ENCODE peak calls at places on chromosomes 1 and 21, in ten cellular contexts. W is uterus, X is left ventricle myocardium inferior, I is thoracic aorta, J is prostate gland, K is tibial nerve, Z is MM.1S, L is IMR-90, G is OCI-LY7, A is mucosa of descending colon. E is an unnamed sample. For H3K4me1, the result is how much of the 10 kb centered on the place peaks cover.

GRCh38 chr1:57599233-57599994 is 175.6 kb upstream of the DAB1 start:
- DNase-seq in W (no peak), X (no peak), I (no peak), J (no peak), K (no peak), Z (no peak), L (peak), G (no peak), A (no peak), E (no peak)

GRCh38 chr1:2416403-2416802 is 4.0 kb upstream of the PEX10 start:
- DNase-seq in W (no peak), X (no peak), I (no peak), J (peak), K (no peak), Z (no peak), L (no peak), G (peak), A (peak), E (no peak)

GRCh38 chr1:12692967-12693782 is 22.7 kb upstream of the AADACL3 start:
- DNase-seq in W (no peak), X (no peak), I (no peak), J (no peak), K (no peak), Z (no peak), L (no peak), G (no peak), A (no peak), E (peak)

GRCh38 chr1:161727343-161727924 is 6.1 kb downstream of the FCRLB start:
- DNase-seq in W (no peak), X (no peak), I (no peak), J (no peak), K (no peak), Z (peak), L (peak), G (no peak), A (no peak), E (no peak)

GRCh38 chr1:52037402-52037814 is 3.8 kb upstream of the KTI12 start:
- DNase-seq in W (no peak), X (no peak), I (no peak), J (peak), K (no peak), Z (no peak), L (peak), G (no peak), A (no peak), E (no peak)

GRCh38 chr1:145545055-145545454 is 62.7 kb upstream of the GPR89A start:
- DNase-seq in W (no peak), X (no peak), I (no peak), J (no peak), K (no peak), Z (no peak), L (peak), G (no peak), A (no peak), E (no peak)

GRCh38 chr1:97898948-97899347 is 21.9 kb downstream of the DPYD start:
- DNase-seq in W (no peak), X (no peak), I (no peak), J (no peak), K (no peak), Z (no peak), L (peak), G (no peak), A (no peak), E (no peak)

GRCh38 chr21:45086342-45086958 is 12.1 kb downstream of the ADARB1 start:
- DNase-seq in W (no peak), X (no peak), I (no peak), J (no peak), K (no peak), Z (no peak), L (no peak), G (no peak), A (no peak), E (no peak)

GRCh38 chr1:24705260-24706073 is 39.8 kb upstream of the CLIC4 start:
- DNase-seq in W (peak), X (peak), I (no peak), J (peak), K (peak), Z (peak), L (peak), G (no peak), A (peak), E (peak)

GRCh38 chr1:154987326-154987725 is 4.2 kb downstream of the FLAD1 start:
- DNase-seq in W (no peak), X (no peak), I (no peak), J (no peak), K (no peak), Z (no peak), L (no peak), G (no peak), A (no peak), E (peak)

GRCh38 chr1:12677565-12677964 is 33.7 kb downstream of the AADACL4 start:
- DNase-seq in W (no peak), X (peak), I (peak), J (no peak), K (no peak), Z (no peak), L (no peak), G (no peak), A (no peak), E (peak)

GRCh38 chr1:42176902-42177519 is 12.5 kb upstream of the GUCA2A start:
- DNase-seq in W (no peak), X (no peak), I (no peak), J (peak), K (no peak), Z (peak), L (peak), G (peak), A (no peak), E (no peak)

GRCh38 chr1:157844084-157844830 is 2.6 kb upstream of the CD5L start:
- DNase-seq in W (no peak), X (peak), I (no peak), J (no peak), K (no peak), Z (no peak), L (no peak), G (no peak), A (no peak), E (peak)

GRCh38 chr1:56758135-56758534 is 61.1 kb downstream of the FYB2 start:
- DNase-seq in W (no peak), X (peak), I (no peak), J (peak), K (no peak), Z (no peak), L (no peak), G (no peak), A (peak), E (peak)

GRCh38 chr1:29513357-29513756 is 277.0 kb downstream of the PTPRU start:
- DNase-seq in W (no peak), X (peak), I (no peak), J (no peak), K (no peak), Z (peak), L (peak), G (peak), A (no peak), E (peak)

GRCh38 chr1:109818351-109819325 is 54.9 kb upstream of the EPS8L3 start:
- DNase-seq in W (no peak), X (no peak), I (no peak), J (no peak), K (no peak), Z (no peak), L (no peak), G (no peak), A (no peak), E (no peak)

GRCh38 chr1:78536427-78536826 is 45.7 kb downstream of the PTGFR start:
- DNase-seq in W (no peak), X (no peak), I (no peak), J (no peak), K (no peak), Z (no peak), L (peak), G (no peak), A (no peak), E (no peak)

GRCh38 chr1:178124115-178124514 is 30.2 kb downstream of the RASAL2 start:
- DNase-seq in W (no peak), X (no peak), I (no peak), J (no peak), K (no peak), Z (no peak), L (no peak), G (no peak), A (no peak), E (no peak)

GRCh38 chr1:178127482-178127881 is 33.6 kb downstream of the RASAL2 start:
- DNase-seq in W (no peak), X (no peak), I (no peak), J (no peak), K (no peak), Z (no peak), L (no peak), G (no peak), A (no peak), E (no peak)

GRCh38 chr1:178126790-178127189 is 32.9 kb downstream of the RASAL2 start:
- DNase-seq in W (no peak), X (no peak), I (no peak), J (no peak), K (no peak), Z (no peak), L (peak), G (no peak), A (no peak), E (no peak)

GRCh38 chr1:178122283-178122682 is 28.4 kb downstream of the RASAL2 start:
- DNase-seq in W (no peak), X (no peak), I (no peak), J (no peak), K (no peak), Z (no peak), L (peak), G (no peak), A (no peak), E (no peak)

DNA sequence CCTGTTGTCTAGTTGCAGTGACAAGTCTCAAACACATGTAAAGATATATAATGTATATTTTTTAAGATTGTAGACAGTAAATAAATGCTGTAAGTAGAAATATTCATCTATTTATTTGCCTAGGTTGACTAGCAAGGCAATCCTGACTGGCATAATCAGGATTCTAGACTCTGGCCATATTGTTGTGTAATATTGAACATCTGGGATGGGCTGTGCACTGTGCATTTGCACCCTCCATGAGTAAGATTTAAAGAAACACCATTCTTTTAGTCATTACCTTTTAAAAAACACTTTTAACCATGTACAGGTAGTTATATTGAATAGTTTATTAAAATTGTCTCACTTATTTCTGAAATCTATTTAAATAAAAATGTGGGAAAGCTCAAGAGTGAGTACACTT is 32.4 kb downstream of the RASAL2 start:
- DNase-seq in W (no peak), X (no peak), I (no peak), J (no peak), K (no peak), Z (no peak), L (no peak), G (no peak), A (no peak), E (no peak)
- H3K4me1 ChIP-seq in W (under half), X (half or more), I (under half), J (under half), K (under half), Z (under half), L (under half), G (under half), A (under half), E (under half)

DNA sequence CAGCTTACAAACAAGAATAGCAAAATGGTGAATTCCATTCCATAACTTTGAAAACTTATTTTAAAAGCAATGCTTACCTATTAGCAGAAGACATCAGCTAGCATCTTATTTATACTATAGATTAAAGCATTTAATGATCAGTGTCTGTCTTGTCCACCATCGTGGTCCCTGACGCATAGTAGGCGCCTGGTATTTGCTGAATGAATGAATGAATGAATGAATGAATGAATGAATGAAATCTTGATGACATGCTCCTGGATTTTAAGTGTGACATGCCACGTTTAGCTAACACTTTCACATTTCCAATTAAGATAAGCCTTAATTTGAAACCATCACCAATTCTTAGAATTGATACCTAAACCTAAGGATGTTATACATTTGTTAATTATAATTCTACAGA is 39.9 kb downstream of the COP1 start:
- DNase-seq in W (no peak), X (no peak), I (no peak), J (no peak), K (no peak), Z (no peak), L (no peak), G (no peak), A (no peak), E (no peak)
- H3K4me1 ChIP-seq in W (under half), X (under half), I (under half), J (under half), K (under half), Z (under half), L (under half), G (under half), A (under half), E (under half)

GRCh38 chr1:6484826-6485139 is 6.7 kb downstream of the PLEKHG5 start:
- DNase-seq in W (no peak), X (no peak), I (no peak), J (no peak), K (no peak), Z (no peak), L (no peak), G (no peak), A (no peak), E (no peak)
- H3K4me1 ChIP-seq in W (under half), X (half or more), I (under half), J (under half), K (under half), Z (under half), L (under half), G (under half), A (under half), E (under half)

DNA sequence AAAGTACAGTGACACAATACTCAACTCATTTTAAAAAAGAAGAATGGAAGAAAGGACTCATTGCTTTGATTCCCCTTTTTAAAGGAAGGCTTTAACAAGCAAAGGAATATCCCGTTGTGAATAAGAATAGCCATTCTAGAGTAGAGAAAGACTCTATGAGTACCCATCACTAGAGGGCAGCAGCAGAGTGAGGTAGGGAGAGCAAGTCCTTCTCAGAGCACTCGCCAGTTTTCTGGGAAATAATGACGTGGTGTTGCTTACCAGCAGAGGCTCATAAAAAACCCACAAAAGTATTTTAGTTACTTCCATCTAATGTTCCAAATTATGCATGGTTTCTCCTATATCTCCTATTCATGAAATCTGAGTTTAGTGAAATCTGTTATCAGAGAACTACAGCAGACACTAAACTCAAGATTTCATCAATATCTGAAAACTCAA is 74.6 kb downstream of the USP24 start:
- DNase-seq in W (peak), X (peak), I (peak), J (peak), K (peak), Z (peak), L (peak), G (peak), A (no peak), E (peak)
- H3K4me1 ChIP-seq in W (under half), X (under half), I (under half), J (under half), K (under half), Z (under half), L (under half), G (under half), A (under half), E (under half)

GRCh38 chr1:111735858-111736544 is 3.2 kb downstream of the INKA2 start:
- DNase-seq in W (no peak), X (no peak), I (no peak), J (no peak), K (no peak), Z (no peak), L (peak), G (no peak), A (no peak), E (no peak)
- H3K4me1 ChIP-seq in W (under half), X (half or more), I (under half), J (under half), K (half or more), Z (under half), L (under half), G (under half), A (under half), E (half or more)

DNA sequence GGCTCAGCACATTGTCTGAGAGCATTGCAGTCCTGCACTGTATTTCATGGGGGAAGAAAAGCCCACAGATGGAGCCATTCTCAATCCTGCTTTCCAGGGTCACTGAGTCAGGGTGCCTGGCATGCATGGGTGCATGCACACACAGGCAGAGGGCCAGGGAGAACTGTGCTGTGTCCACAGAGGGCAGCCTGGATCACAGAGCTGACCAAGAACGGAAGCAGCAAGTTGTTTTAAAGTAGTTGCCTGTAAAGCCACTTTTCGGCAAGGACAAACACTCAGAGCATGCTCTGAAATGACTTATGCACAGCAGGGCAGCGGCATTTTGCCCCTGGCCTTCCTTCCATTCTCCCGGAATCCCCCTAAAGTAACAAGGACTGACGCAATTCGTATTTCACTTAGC is 3.6 kb downstream of the ERG start:
- DNase-seq in W (no peak), X (no peak), I (no peak), J (no peak), K (no peak), Z (no peak), L (no peak), G (no peak), A (no peak), E (no peak)
- H3K4me1 ChIP-seq in W (under half), X (half or more), I (half or more), J (under half), K (under half), Z (under half), L (under half), G (under half), A (under half), E (under half)

DNA sequence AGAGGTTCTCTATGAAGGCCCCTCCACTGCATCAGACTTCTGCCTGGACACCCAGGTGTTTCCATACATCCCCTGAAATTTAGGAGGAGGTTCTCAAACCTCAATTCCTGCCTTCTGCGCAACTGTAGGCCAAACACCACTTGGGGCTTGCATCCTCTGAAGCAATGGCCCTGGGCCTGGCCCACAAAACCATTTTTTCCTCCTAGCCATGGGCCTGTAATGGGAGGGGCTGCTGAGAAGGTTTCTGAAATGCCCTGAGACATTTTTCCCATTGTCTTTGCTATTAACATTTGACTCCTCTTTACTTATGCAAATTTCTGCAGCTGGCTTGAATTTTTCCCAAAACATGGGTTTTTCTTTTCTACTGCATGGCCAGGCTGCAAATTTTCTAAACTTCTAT is 37.9 kb upstream of the PTPRC start:
- DNase-seq in W (no peak), X (no peak), I (no peak), J (no peak), K (no peak), Z (no peak), L (no peak), G (no peak), A (no peak), E (no peak)
- H3K4me1 ChIP-seq in W (under half), X (under half), I (under half), J (under half), K (under half), Z (under half), L (under half), G (half or more), A (under half), E (under half)